ENCODE peak calls at places on chromosomes 3 and 15, in six cellular contexts. F is amygdala, V is H54, P is progenitor cell of endocrine pancreas, M is left ventricle myocardium superior, E is anterior cingulate cortex. L is an unnamed sample.
A peak's percentile ranks its signal among the peaks of the same experiment; 100 is the strongest.

GRCh38 chr3:33046521-33046920 is 50.4 kb downstream of the GLB1 start:
- DNase-seq in P (no peak), V (no peak), E (no peak), F (no peak), M (no peak), L (no peak)

GRCh38 chr3:116270053-116270452 is 175.2 kb downstream of the LSAMP start:
- DNase-seq in V (no peak), P (no peak), M (no peak), F (no peak), E (no peak), L (no peak)

GRCh38 chr3:32837366-32837765 is 19.6 kb downstream of the TRIM71 start:
- DNase-seq in M (no peak), P (no peak), F (no peak), E (no peak), V (no peak), L (no peak)

GRCh38 chr3:9897408-9898372 is 5.0 kb upstream of the IL17RE start:
- DNase-seq in E (no peak), F (no peak), M (no peak), P (no peak), V (no peak), L (no peak)

GRCh38 chr3:74435631-74436030 is 178.8 kb downstream of the CNTN3 start:
- DNase-seq in V (no peak), P (no peak), E (no peak), F (no peak), M (no peak), L (no peak)

GRCh38 chr15:100891316-100892012 is 11.8 kb downstream of the ALDH1A3 start:
- DNase-seq in V (no peak), P (no peak), F (peak; percentile 13), M (no peak), E (no peak), L (peak; percentile 39)

GRCh38 chr15:26082833-26083174 is 219.7 kb upstream of the ATP10A start:
- DNase-seq in M (no peak), E (peak; percentile 69), F (no peak), P (no peak), V (no peak), L (no peak)

GRCh38 chr15:56754993-56755392 is 21.7 kb upstream of the ZNF280D start:
- DNase-seq in P (no peak), E (no peak), V (no peak), F (no peak), M (no peak), L (no peak)

GRCh38 chr15:31193291-31193690 is 91.8 kb upstream of the TRPM1 start:
- DNase-seq in F (no peak), P (no peak), M (no peak), E (no peak), V (no peak), L (no peak)

GRCh38 chr15:45126535-45127158 is 3.0 kb downstream of the DUOXA1 start:
- DNase-seq in F (no peak), V (no peak), E (no peak), M (no peak), P (no peak), L (no peak)

GRCh38 chr15:48964898-48965297 is 1.2 kb upstream of the SHC4 start:
- DNase-seq in M (no peak), P (no peak), V (no peak), E (no peak), F (no peak), L (no peak)

GRCh38 chr3:177150218-177150916 is 46.9 kb downstream of the TBL1XR1 start:
- DNase-seq in M (no peak), P (no peak), E (no peak), F (no peak), V (no peak), L (no peak)

GRCh38 chr3:127137113-127137512 is 55.8 kb upstream of the PRR23E start:
- DNase-seq in M (no peak), E (no peak), P (no peak), V (no peak), F (no peak), L (no peak)

GRCh38 chr3:126105691-126106187 is 21.8 kb upstream of the SLC41A3 start:
- DNase-seq in V (no peak), F (no peak), E (no peak), M (no peak), P (peak; percentile 6), L (no peak)

GRCh38 chr3:151154566-151154965 is 48.5 kb downstream of the GPR171 start:
- DNase-seq in M (no peak), E (no peak), V (no peak), F (no peak), P (no peak), L (no peak)

GRCh38 chr15:80076321-80077318 is 17.1 kb downstream of the ZFAND6 start:
- DNase-seq in V (no peak), F (no peak), E (no peak), P (no peak), M (no peak), L (no peak)

GRCh38 chr3:142857056-142857455 is 31.8 kb downstream of the PCOLCE2 start:
- DNase-seq in F (no peak), P (no peak), V (peak; percentile 22), M (peak; percentile 78), E (no peak), L (no peak)

GRCh38 chr15:78364233-78364632 is 24.1 kb downstream of the CRABP1 start:
- DNase-seq in P (no peak), M (peak; percentile 39), F (peak; percentile 63), V (no peak), E (peak; percentile 19), L (peak; percentile 64)

GRCh38 chr3:126349611-126350501 is 7.4 kb downstream of the KLF15 start:
- DNase-seq in M (no peak), E (no peak), F (no peak), V (no peak), P (no peak), L (peak; percentile 10)

GRCh38 chr15:26771917-26772587 is 814 bp downstream of the GABRB3 start:
- DNase-seq in P (no peak), F (no peak), V (no peak), E (peak; percentile 38), M (peak; percentile 42), L (no peak)

GRCh38 chr15:67051088-67051659 is 14.2 kb upstream of the SMAD3 start:
- DNase-seq in V (no peak), E (no peak), M (no peak), F (no peak), P (no peak), L (no peak)

GRCh38 chr3:73094127-73094526 is 32.7 kb downstream of the EBLN2 start:
- DNase-seq in F (no peak), V (peak; percentile 61), P (no peak), M (no peak), E (no peak), L (no peak)

GRCh38 chr3:159852821-159853505 is 135.7 kb upstream of the IL12A start:
- DNase-seq in V (peak; percentile 21), M (peak; percentile 88), F (peak; percentile 32), E (peak; percentile 55), P (no peak), L (peak; percentile 74)

GRCh38 chr15:79168922-79169322 is 78.3 kb upstream of the RASGRF1 start:
- DNase-seq in V (peak; percentile 30), F (no peak), M (peak; percentile 53), P (peak; percentile 35), E (peak; percentile 22), L (peak; percentile 53)

GRCh38 chr15:70376929-70377691 is 279.4 kb upstream of the TLE3 start:
- DNase-seq in E (peak; percentile 35), V (no peak), F (no peak), P (no peak), M (peak; percentile 87), L (no peak)

GRCh38 chr3:27553868-27554540 is 69.8 kb upstream of the SLC4A7 start:
- DNase-seq in M (no peak), P (no peak), E (no peak), F (no peak), V (no peak), L (no peak)

GRCh38 chr3:135106445-135106844 is 311.4 kb downstream of the EPHB1 start:
- DNase-seq in V (peak; percentile 12), E (no peak), M (no peak), P (peak; percentile 59), F (no peak), L (no peak)

GRCh38 chr15:34647569-34648334 is 64.3 kb upstream of the GOLGA8B start:
- DNase-seq in P (no peak), E (no peak), V (no peak), F (no peak), M (no peak), L (no peak)